ENCODE peak calls at places on chromosomes 11 and 22, in seven cellular contexts. One of them, this sample, is unnamed.

GRCh38 chr11:104967493-104968364 is 645 bp downstream of the CASP4 start:
- DNase-seq in ascending aorta: no peak
- DNase-seq in skeletal muscle cell: no peak
- DNase-seq in brain microvascular endothelial cell: no peak
- DNase-seq in GM12865: no peak
- DNase-seq in Peyer's patch: no peak
- DNase-seq in psoas muscle: no peak
- DNase-seq in this sample: peak; percentile 31

GRCh38 chr11:63868399-63869064 is 29.6 kb downstream of the MARK2 start:
- DNase-seq in ascending aorta: no peak
- DNase-seq in Peyer's patch: peak; percentile 27
- DNase-seq in psoas muscle: no peak
- DNase-seq in GM12865: no peak
- DNase-seq in skeletal muscle cell: no peak
- DNase-seq in brain microvascular endothelial cell: no peak
- DNase-seq in this sample: no peak

GRCh38 chr11:128179049-128179448 is 408.3 kb downstream of the ETS1 start:
- DNase-seq in brain microvascular endothelial cell: no peak
- DNase-seq in GM12865: no peak
- DNase-seq in Peyer's patch: no peak
- DNase-seq in ascending aorta: no peak
- DNase-seq in skeletal muscle cell: no peak
- DNase-seq in psoas muscle: no peak
- DNase-seq in this sample: no peak

GRCh38 chr11:123653997-123654565 is 343 bp downstream of the SCN3B start:
- DNase-seq in GM12865: no peak
- DNase-seq in skeletal muscle cell: no peak
- DNase-seq in ascending aorta: no peak
- DNase-seq in Peyer's patch: peak; percentile 63
- DNase-seq in brain microvascular endothelial cell: peak; percentile 31
- DNase-seq in psoas muscle: peak; percentile 79
- DNase-seq in this sample: peak; percentile 35

GRCh38 chr22:33271390-33272161 is 213.4 kb upstream of the SYN3 start:
- DNase-seq in ascending aorta: peak; percentile 13
- DNase-seq in GM12865: peak; percentile 87
- DNase-seq in brain microvascular endothelial cell: peak; percentile 1
- DNase-seq in Peyer's patch: no peak
- DNase-seq in psoas muscle: peak; percentile 70
- DNase-seq in skeletal muscle cell: no peak
- DNase-seq in this sample: peak; percentile 78

GRCh38 chr11:72671144-72672099 is 2.8 kb downstream of the PDE2A start:
- DNase-seq in Peyer's patch: no peak
- DNase-seq in GM12865: no peak
- DNase-seq in ascending aorta: no peak
- DNase-seq in skeletal muscle cell: no peak
- DNase-seq in psoas muscle: no peak
- DNase-seq in brain microvascular endothelial cell: no peak
- DNase-seq in this sample: no peak

GRCh38 chr11:107078375-107078774 is 60.1 kb upstream of the GUCY1A2 start:
- DNase-seq in brain microvascular endothelial cell: no peak
- DNase-seq in GM12865: no peak
- DNase-seq in skeletal muscle cell: no peak
- DNase-seq in ascending aorta: no peak
- DNase-seq in psoas muscle: no peak
- DNase-seq in Peyer's patch: no peak
- DNase-seq in this sample: no peak

GRCh38 chr11:58567889-58568512 is 7.7 kb downstream of the LPXN start:
- DNase-seq in ascending aorta: no peak
- DNase-seq in brain microvascular endothelial cell: peak; percentile 66
- DNase-seq in Peyer's patch: peak; percentile 68
- DNase-seq in psoas muscle: peak; percentile 63
- DNase-seq in GM12865: peak; percentile 79
- DNase-seq in skeletal muscle cell: no peak
- DNase-seq in this sample: peak; percentile 71

GRCh38 chr11:128599729-128600128 is 12.4 kb upstream of the ETS1 start:
- DNase-seq in psoas muscle: no peak
- DNase-seq in brain microvascular endothelial cell: peak; percentile 66
- DNase-seq in ascending aorta: no peak
- DNase-seq in skeletal muscle cell: no peak
- DNase-seq in Peyer's patch: no peak
- DNase-seq in GM12865: no peak
- DNase-seq in this sample: no peak

GRCh38 chr22:49855491-49855911 is 1.9 kb downstream of the ZBED4 start:
- DNase-seq in psoas muscle: no peak
- DNase-seq in brain microvascular endothelial cell: no peak
- DNase-seq in Peyer's patch: peak; percentile 50
- DNase-seq in ascending aorta: no peak
- DNase-seq in GM12865: peak; percentile 14
- DNase-seq in skeletal muscle cell: no peak
- DNase-seq in this sample: peak; percentile 26

GRCh38 chr11:72040497-72041363 is 39.6 kb downstream of the NUMA1 start:
- DNase-seq in psoas muscle: peak; percentile 97
- DNase-seq in GM12865: peak; percentile 75
- DNase-seq in Peyer's patch: peak; percentile 93
- DNase-seq in ascending aorta: peak; percentile 82
- DNase-seq in brain microvascular endothelial cell: peak; percentile 92
- DNase-seq in skeletal muscle cell: peak; percentile 89
- DNase-seq in this sample: peak; percentile 97

GRCh38 chr11:104134760-104135159 is 29.2 kb downstream of the PDGFD start:
- DNase-seq in psoas muscle: no peak
- DNase-seq in ascending aorta: no peak
- DNase-seq in Peyer's patch: no peak
- DNase-seq in skeletal muscle cell: no peak
- DNase-seq in GM12865: no peak
- DNase-seq in brain microvascular endothelial cell: peak; percentile 67
- DNase-seq in this sample: peak; percentile 64

GRCh38 chr11:105144887-105145286 is 5.3 kb upstream of the CARD18 start:
- DNase-seq in Peyer's patch: no peak
- DNase-seq in skeletal muscle cell: peak; percentile 40
- DNase-seq in GM12865: no peak
- DNase-seq in brain microvascular endothelial cell: no peak
- DNase-seq in psoas muscle: no peak
- DNase-seq in ascending aorta: no peak
- DNase-seq in this sample: peak; percentile 63

GRCh38 chr11:69539416-69540117 is 58.1 kb downstream of the LINC01488 start:
- DNase-seq in Peyer's patch: no peak
- DNase-seq in brain microvascular endothelial cell: no peak
- DNase-seq in GM12865: no peak
- DNase-seq in ascending aorta: no peak
- DNase-seq in psoas muscle: no peak
- DNase-seq in skeletal muscle cell: no peak
- DNase-seq in this sample: no peak

GRCh38 chr11:64306563-64306875 is 1.2 kb downstream of the ESRRA start:
- DNase-seq in ascending aorta: no peak
- DNase-seq in Peyer's patch: no peak
- DNase-seq in brain microvascular endothelial cell: no peak
- DNase-seq in skeletal muscle cell: no peak
- DNase-seq in psoas muscle: no peak
- DNase-seq in GM12865: no peak
- DNase-seq in this sample: no peak

GRCh38 chr11:34926101-34926830 is 9.8 kb downstream of the PDHX start:
- DNase-seq in brain microvascular endothelial cell: peak; percentile 24
- DNase-seq in skeletal muscle cell: no peak
- DNase-seq in GM12865: peak; percentile 53
- DNase-seq in Peyer's patch: no peak
- DNase-seq in ascending aorta: no peak
- DNase-seq in psoas muscle: no peak
- DNase-seq in this sample: peak; percentile 76

GRCh38 chr11:126915430-126915829 is 85.1 kb downstream of the KIRREL3 start:
- DNase-seq in GM12865: no peak
- DNase-seq in Peyer's patch: no peak
- DNase-seq in brain microvascular endothelial cell: no peak
- DNase-seq in psoas muscle: no peak
- DNase-seq in ascending aorta: no peak
- DNase-seq in skeletal muscle cell: no peak
- DNase-seq in this sample: no peak

GRCh38 chr22:48953103-48953720 is 874.5 kb downstream of the BRD1 start:
- DNase-seq in ascending aorta: no peak
- DNase-seq in psoas muscle: no peak
- DNase-seq in Peyer's patch: no peak
- DNase-seq in skeletal muscle cell: no peak
- DNase-seq in GM12865: no peak
- DNase-seq in brain microvascular endothelial cell: no peak
- DNase-seq in this sample: no peak

GRCh38 chr11:58003036-58003435 is 20.6 kb upstream of the OR9Q1 start:
- DNase-seq in skeletal muscle cell: no peak
- DNase-seq in psoas muscle: no peak
- DNase-seq in GM12865: no peak
- DNase-seq in brain microvascular endothelial cell: no peak
- DNase-seq in ascending aorta: no peak
- DNase-seq in Peyer's patch: no peak
- DNase-seq in this sample: no peak

GRCh38 chr22:19291218-19291579 is 320 bp downstream of the CLTCL1 start:
- DNase-seq in psoas muscle: peak; percentile 75
- DNase-seq in GM12865: peak; percentile 11
- DNase-seq in skeletal muscle cell: no peak
- DNase-seq in ascending aorta: no peak
- DNase-seq in brain microvascular endothelial cell: no peak
- DNase-seq in Peyer's patch: peak; percentile 63
- DNase-seq in this sample: no peak

GRCh38 chr22:40123387-40123786 is 54.3 kb upstream of the TNRC6B start:
- DNase-seq in ascending aorta: no peak
- DNase-seq in brain microvascular endothelial cell: no peak
- DNase-seq in GM12865: no peak
- DNase-seq in skeletal muscle cell: no peak
- DNase-seq in Peyer's patch: no peak
- DNase-seq in psoas muscle: no peak
- DNase-seq in this sample: peak; percentile 43

GRCh38 chr22:45529097-45529496 is 26.4 kb downstream of the FBLN1 start:
- DNase-seq in psoas muscle: no peak
- DNase-seq in Peyer's patch: no peak
- DNase-seq in GM12865: no peak
- DNase-seq in skeletal muscle cell: no peak
- DNase-seq in brain microvascular endothelial cell: no peak
- DNase-seq in ascending aorta: no peak
- DNase-seq in this sample: no peak

GRCh38 chr11:5690216-5690615 is 626 bp downstream of the TRIM22 start:
- DNase-seq in Peyer's patch: no peak
- DNase-seq in psoas muscle: no peak
- DNase-seq in skeletal muscle cell: no peak
- DNase-seq in ascending aorta: no peak
- DNase-seq in brain microvascular endothelial cell: peak; percentile 29
- DNase-seq in GM12865: peak; percentile 25
- DNase-seq in this sample: peak; percentile 83

DNA sequence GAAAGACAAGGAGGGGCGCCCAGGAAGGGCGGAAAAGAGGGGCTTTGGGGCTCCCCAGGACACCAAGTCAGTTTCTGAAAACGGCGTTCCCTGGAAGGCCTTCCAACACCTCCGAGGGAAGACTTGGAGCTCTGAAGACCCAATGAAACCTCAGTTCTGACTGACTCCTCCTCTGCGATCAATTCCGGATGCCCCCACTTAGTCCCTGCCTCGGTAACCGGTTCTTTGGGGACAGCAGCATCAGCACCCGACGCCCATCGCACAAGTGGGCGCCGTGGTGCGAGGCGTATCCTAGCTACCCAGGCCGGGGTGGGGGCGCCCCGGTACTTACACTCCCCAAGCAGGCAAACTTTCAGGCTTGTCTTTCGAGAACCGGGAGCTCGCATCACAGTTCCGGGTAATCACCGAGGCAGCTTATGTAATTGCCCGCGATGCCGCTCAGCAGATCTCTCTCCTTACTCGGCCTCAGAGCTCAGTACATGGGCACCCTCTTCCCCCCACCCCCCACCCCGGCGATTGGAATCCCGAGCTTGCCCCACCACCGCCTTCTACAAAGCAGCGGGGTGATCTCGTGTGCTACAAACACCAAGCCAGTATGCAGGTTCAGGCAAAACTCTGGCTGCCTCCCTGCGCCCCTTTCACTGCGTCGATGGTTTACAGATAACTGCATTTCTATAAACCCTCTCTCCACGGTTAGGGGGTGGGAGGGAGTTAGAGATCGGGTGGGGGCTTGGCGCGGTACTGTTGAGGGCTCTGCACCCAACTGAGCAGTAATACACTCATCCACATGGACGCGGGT is 2.0 kb downstream of the TENM4 start:
- DNase-seq in psoas muscle: peak; percentile 48
- DNase-seq in brain microvascular endothelial cell: no peak
- DNase-seq in ascending aorta: no peak
- DNase-seq in skeletal muscle cell: no peak
- DNase-seq in GM12865: no peak
- DNase-seq in Peyer's patch: no peak
- DNase-seq in this sample: peak; percentile 49
- H3K4me3 ChIP-seq in psoas muscle: peak overlapping the region; percentile 68
- H3K4me3 ChIP-seq in brain microvascular endothelial cell: peak overlapping the region; percentile 77
- H3K4me3 ChIP-seq in ascending aorta: peak overlapping the region; percentile 71
- H3K4me3 ChIP-seq in skeletal muscle cell: peak overlapping the region; percentile 75
- H3K4me3 ChIP-seq in GM12865: no peak overlapping the region
- H3K4me3 ChIP-seq in Peyer's patch: peak overlapping the region; percentile 22
- H3K4me3 ChIP-seq in this sample: peak overlapping the region; percentile 77

GRCh38 chr11:1760351-1761109 is 3.2 kb downstream of the CTSD start:
- DNase-seq in ascending aorta: peak; percentile 86
- DNase-seq in psoas muscle: peak; percentile 97
- DNase-seq in GM12865: no peak
- DNase-seq in Peyer's patch: no peak
- DNase-seq in brain microvascular endothelial cell: peak; percentile 67
- DNase-seq in skeletal muscle cell: no peak
- DNase-seq in this sample: no peak
- H3K4me3 ChIP-seq in ascending aorta: peak overlapping the region; percentile 96
- H3K4me3 ChIP-seq in psoas muscle: peak overlapping the region; percentile 100
- H3K4me3 ChIP-seq in GM12865: no peak overlapping the region
- H3K4me3 ChIP-seq in Peyer's patch: no peak overlapping the region
- H3K4me3 ChIP-seq in brain microvascular endothelial cell: no peak overlapping the region
- H3K4me3 ChIP-seq in skeletal muscle cell: no peak overlapping the region
- H3K4me3 ChIP-seq in this sample: no peak overlapping the region

DNA sequence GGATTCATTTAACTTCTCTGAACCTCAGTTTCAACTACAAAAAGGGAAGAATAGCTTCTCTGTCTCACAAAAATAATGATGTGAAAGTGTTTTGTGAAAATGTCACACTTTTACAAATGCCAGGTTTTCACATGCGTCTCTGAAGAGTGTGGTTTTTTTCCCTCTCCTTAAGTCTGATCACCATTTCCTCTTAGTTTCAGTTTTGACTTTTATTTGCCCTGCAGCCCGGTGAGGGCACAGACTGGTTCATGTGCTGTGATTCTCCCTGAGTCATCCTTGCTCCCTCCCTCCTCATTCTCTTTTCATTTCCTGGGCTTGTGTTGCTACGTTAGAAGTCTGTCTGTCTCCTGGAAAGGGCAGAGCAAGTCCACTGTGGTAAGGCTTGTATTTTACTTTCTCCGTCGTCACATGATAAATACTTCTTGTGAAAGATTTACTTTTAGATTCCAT is 67.8 kb downstream of the BID start:
- DNase-seq in psoas muscle: no peak
- DNase-seq in Peyer's patch: no peak
- DNase-seq in skeletal muscle cell: peak; percentile 86
- DNase-seq in ascending aorta: peak; percentile 21
- DNase-seq in brain microvascular endothelial cell: peak; percentile 95
- DNase-seq in GM12865: peak; percentile 88
- DNase-seq in this sample: peak; percentile 92
- H3K4me3 ChIP-seq in psoas muscle: peak overlapping the region; percentile 22
- H3K4me3 ChIP-seq in Peyer's patch: no peak overlapping the region
- H3K4me3 ChIP-seq in skeletal muscle cell: peak overlapping the region; percentile 37
- H3K4me3 ChIP-seq in ascending aorta: peak overlapping the region; percentile 59
- H3K4me3 ChIP-seq in brain microvascular endothelial cell: peak overlapping the region; percentile 53
- H3K4me3 ChIP-seq in GM12865: peak overlapping the region; percentile 16
- H3K4me3 ChIP-seq in this sample: peak overlapping the region; percentile 65

DNA sequence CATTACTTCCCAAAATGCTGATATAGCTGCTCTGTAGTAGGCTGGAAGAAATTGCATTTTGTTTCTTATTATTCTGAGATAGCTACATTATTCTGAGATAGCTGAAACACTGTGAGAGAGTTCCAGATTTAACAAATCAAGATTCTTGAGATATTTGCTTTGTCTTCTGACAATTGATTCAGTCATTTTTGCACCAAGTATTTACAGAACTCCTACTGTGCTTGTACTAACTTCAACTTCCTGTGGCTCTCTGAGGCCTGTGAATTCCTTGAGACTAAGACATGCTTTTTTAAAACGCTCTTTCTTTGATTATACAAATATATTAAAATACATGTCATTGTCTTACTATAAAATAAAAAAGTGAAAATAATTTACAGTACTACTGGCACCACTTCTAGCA is 52.7 kb downstream of the USP47 start:
- DNase-seq in psoas muscle: no peak
- DNase-seq in skeletal muscle cell: no peak
- DNase-seq in GM12865: no peak
- DNase-seq in brain microvascular endothelial cell: peak; percentile 7
- DNase-seq in ascending aorta: no peak
- DNase-seq in Peyer's patch: no peak
- DNase-seq in this sample: no peak
- H3K4me3 ChIP-seq in psoas muscle: no peak overlapping the region
- H3K4me3 ChIP-seq in skeletal muscle cell: no peak overlapping the region
- H3K4me3 ChIP-seq in GM12865: no peak overlapping the region
- H3K4me3 ChIP-seq in brain microvascular endothelial cell: no peak overlapping the region
- H3K4me3 ChIP-seq in ascending aorta: no peak overlapping the region
- H3K4me3 ChIP-seq in Peyer's patch: no peak overlapping the region
- H3K4me3 ChIP-seq in this sample: no peak overlapping the region

This sample was measured in fibroblast of the aortic adventitia.